ENCODE peak calls at places on chromosomes 16 and 17, in five cellular contexts. F is neuronal stem cell, Z is neural progenitor cell, A is psoas muscle, C is tibial artery. N is an unnamed sample.

GRCh38 chr17:57337390-57337789 is 81.1 kb downstream of the MSI2 start:
- DNase-seq in F (no peak), C (no peak), A (no peak), Z (no peak), N (peak; percentile 72)

GRCh38 chr16:59463776-59464175 is 729.7 kb upstream of the GOT2 start:
- DNase-seq in Z (no peak), A (no peak), C (no peak), F (no peak), N (no peak)

GRCh38 chr16:21262779-21263639 is 15.1 kb downstream of the CRYM start:
- DNase-seq in C (no peak), F (no peak), A (no peak), Z (no peak), N (no peak)

GRCh38 chr17:74690409-74690825 is 22.3 kb downstream of the CD300LF start:
- DNase-seq in Z (no peak), F (no peak), A (no peak), C (peak; percentile 62), N (peak; percentile 64)

GRCh38 chr17:27526603-27527002 is 70.4 kb downstream of the KSR1 start:
- DNase-seq in Z (peak; percentile 44), F (no peak), A (no peak), C (no peak), N (peak; percentile 83)

GRCh38 chr16:1584926-1585487 is 26.9 kb downstream of the IFT140 start:
- DNase-seq in C (no peak), A (no peak), F (peak; percentile 6), Z (peak; percentile 20), N (no peak)

GRCh38 chr17:78781339-78782304 is at the start of gene CYTH1:
- DNase-seq in Z (peak; percentile 71), C (peak; percentile 34), A (peak; percentile 82), F (peak; percentile 30), N (peak; percentile 84)

GRCh38 chr16:85612801-85613608 is at the start of gene GSE1:
- DNase-seq in Z (peak; percentile 96), A (peak; percentile 97), C (peak; percentile 89), F (peak; percentile 82), N (peak; percentile 92)

GRCh38 chr16:47778106-47778803 is 317.1 kb downstream of the PHKB start:
- DNase-seq in A (no peak), C (no peak), F (no peak), Z (no peak), N (no peak)

GRCh38 chr16:79776243-79776884 is 175.8 kb upstream of the MAF start:
- DNase-seq in F (no peak), A (peak; percentile 65), C (peak; percentile 35), Z (peak; percentile 37), N (peak; percentile 57)

GRCh38 chr17:12998461-12998860 is 19.4 kb downstream of the ELAC2 start:
- DNase-seq in C (no peak), F (no peak), Z (no peak), A (no peak), N (no peak)

GRCh38 chr17:80070375-80071115 is 30.8 kb upstream of the GAA start:
- DNase-seq in A (peak; percentile 55), C (no peak), F (no peak), Z (no peak), N (peak; percentile 61)

GRCh38 chr16:68590201-68590994 is 51.3 kb downstream of the ZFP90 start:
- DNase-seq in A (no peak), C (no peak), F (peak; percentile 58), Z (peak; percentile 86), N (peak; percentile 23)

GRCh38 chr16:78984887-78985464 is 615.6 kb downstream of the MAF start:
- DNase-seq in A (peak; percentile 49), F (no peak), Z (no peak), C (no peak), N (peak; percentile 22)

GRCh38 chr17:78979780-78980623 is at the start of gene LGALS3BP:
- DNase-seq in C (no peak), Z (peak; percentile 66), A (peak; percentile 79), F (peak; percentile 20), N (peak; percentile 81)

GRCh38 chr17:77245162-77245926 is 104.6 kb downstream of the SEC14L1 start:
- DNase-seq in C (no peak), F (no peak), Z (no peak), A (no peak), N (no peak)

GRCh38 chr17:20008242-20009051 is 712 bp upstream of the SPECC1 start:
- DNase-seq in Z (peak; percentile 54), A (peak; percentile 60), C (no peak), F (no peak), N (peak; percentile 21)

GRCh38 chr17:14019186-14019956 is 49.9 kb upstream of the COX10 start:
- DNase-seq in C (no peak), A (no peak), F (no peak), Z (no peak), N (no peak)

GRCh38 chr16:16890964-16891363 is 512.0 kb downstream of the NPIPA7 start:
- DNase-seq in C (no peak), Z (no peak), A (no peak), F (no peak), N (no peak)

GRCh38 chr17:82399601-82400101 is 18.5 kb upstream of the HEXD start:
- DNase-seq in C (no peak), A (peak; percentile 71), Z (no peak), F (no peak), N (peak; percentile 42)

GRCh38 chr17:82400206-82400605 is 17.9 kb upstream of the HEXD start:
- DNase-seq in F (no peak), C (no peak), A (no peak), Z (no peak), N (no peak)

GRCh38 chr17:82399030-82399429 is 19.1 kb upstream of the HEXD start:
- DNase-seq in A (peak; percentile 84), C (peak; percentile 42), F (no peak), Z (no peak), N (no peak)

GRCh38 chr17:82396601-82397435 is 21.3 kb upstream of the HEXD start:
- DNase-seq in C (peak; percentile 46), F (no peak), A (no peak), Z (no peak), N (peak; percentile 58)

GRCh38 chr17:82397449-82398335 is 20.5 kb upstream of the HEXD start:
- DNase-seq in A (peak; percentile 41), F (no peak), Z (no peak), C (no peak), N (peak; percentile 48)
- H3K4me3 ChIP-seq in A (no peak overlapping the region), F (no peak overlapping the region), Z (no peak overlapping the region), C (no peak overlapping the region), N (no peak overlapping the region)

DNA sequence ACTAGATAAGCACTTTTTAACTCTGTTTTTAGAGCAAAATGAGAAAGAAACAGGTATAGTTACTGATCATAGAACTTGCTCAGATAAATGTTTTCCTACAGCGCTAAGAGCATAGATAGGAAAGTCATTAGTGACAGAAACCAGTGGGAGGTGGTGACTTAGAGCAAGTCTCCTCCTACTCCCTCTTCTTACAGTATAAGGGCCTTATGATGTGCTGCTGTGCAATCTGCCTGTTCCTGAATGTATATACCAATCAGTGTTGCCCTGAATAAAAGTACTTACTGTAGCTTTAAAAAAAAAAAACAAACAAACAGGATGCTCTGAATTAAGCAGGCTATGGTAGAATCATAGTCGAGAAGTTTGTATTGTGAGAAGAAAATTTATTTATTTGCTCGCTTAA is 23.3 kb upstream of the RASL10B start:
- DNase-seq in C (no peak), F (no peak), Z (no peak), A (no peak), N (no peak)
- H3K4me1 ChIP-seq in C (peaks cover 10% of the 10 kb centered on the region), F (peaks cover 3% of the 10 kb centered on the region), Z (peaks cover 5% of the 10 kb centered on the region), A (peaks cover 34% of the 10 kb centered on the region), N (peaks cover 6% of the 10 kb centered on the region)

GRCh38 chr16:84295203-84295850 is 649 bp downstream of the WFDC1 start:
- DNase-seq in Z (no peak), C (no peak), F (no peak), A (no peak), N (no peak)
- H3K4me3 ChIP-seq in Z (no peak overlapping the region), C (peak overlapping the region; percentile 59), F (no peak overlapping the region), A (peak overlapping the region; percentile 51), N (no peak overlapping the region)

GRCh38 chr17:59626756-59627155 is 7.1 kb downstream of the CLTC start:
- DNase-seq in F (no peak), A (no peak), Z (no peak), C (no peak), N (no peak)
- H3K4me1 ChIP-seq in F (peaks cover 12% of the 10 kb centered on the region), A (peaks cover 81% of the 10 kb centered on the region), Z (peaks cover 15% of the 10 kb centered on the region), C (peaks cover 36% of the 10 kb centered on the region), N (peaks cover 6% of the 10 kb centered on the region)

GRCh38 chr17:55466671-55467070 is 44.6 kb downstream of the SMIM36 start:
- DNase-seq in F (no peak), Z (no peak), A (no peak), C (no peak), N (no peak)
- H3K4me3 ChIP-seq in F (no peak overlapping the region), Z (no peak overlapping the region), A (no peak overlapping the region), C (no peak overlapping the region), N (no peak overlapping the region)

GRCh38 chr17:59373879-59374495 is 42.5 kb downstream of the YPEL2 start:
- DNase-seq in C (peak; percentile 74), Z (no peak), F (no peak), A (no peak), N (no peak)
- H3K4me1 ChIP-seq in C (peaks cover 92% of the 10 kb centered on the region), Z (peaks cover 47% of the 10 kb centered on the region), F (peaks cover 47% of the 10 kb centered on the region), A (peaks cover 97% of the 10 kb centered on the region), N (peaks cover 55% of the 10 kb centered on the region)

N was measured in right cardiac atrium.